ENCODE peak calls at places on chromosomes 7 and 10, in eight cellular contexts. B, U, W, J, E, K, D and I are unnamed samples.

GRCh38 chr7:128921866-128922440 is 11.4 kb upstream of the KCP start:
- DNase-seq in B (no peak), W (no peak), U (no peak), D (no peak), E (no peak), J (no peak), K (no peak), I (no peak)

GRCh38 chr7:105352018-105352612 is 36.6 kb downstream of the SRPK2 start:
- DNase-seq in K (no peak), B (peak; percentile 82), U (peak; percentile 68), E (no peak), J (no peak), W (no peak), D (peak; percentile 95), I (peak; percentile 39)

GRCh38 chr10:61708841-61709240 is 46.1 kb downstream of the CABCOCO1 start:
- DNase-seq in B (peak; percentile 29), K (no peak), W (no peak), U (no peak), J (no peak), D (no peak), E (no peak), I (no peak)

GRCh38 chr7:57198801-57199200 is 66.6 kb upstream of the ZNF479 start:
- DNase-seq in D (no peak), K (no peak), E (no peak), B (no peak), J (no peak), U (no peak), W (no peak), I (no peak)

GRCh38 chr7:139730746-139731612 is 46.8 kb downstream of the HIPK2 start:
- DNase-seq in D (peak; percentile 58), J (no peak), B (peak; percentile 72), E (peak; percentile 48), U (no peak), K (no peak), W (no peak), I (no peak)

GRCh38 chr7:100951172-100951571 is 1.8 kb downstream of the MUC3A start:
- DNase-seq in B (no peak), U (no peak), D (no peak), W (no peak), E (peak; percentile 76), K (peak; percentile 97), J (peak; percentile 91), I (no peak)

GRCh38 chr7:76217942-76218566 is 16.4 kb downstream of the SRRM3 start:
- DNase-seq in J (no peak), U (no peak), B (no peak), E (no peak), D (no peak), K (no peak), W (no peak), I (no peak)

GRCh38 chr7:70494225-70494877 is 637.6 kb upstream of the GALNT17 start:
- DNase-seq in U (no peak), D (no peak), W (no peak), K (no peak), J (no peak), E (no peak), B (no peak), I (no peak)

GRCh38 chr7:98307971-98308466 is 26.5 kb downstream of the BRI3 start:
- DNase-seq in J (no peak), E (no peak), W (no peak), K (no peak), U (no peak), B (no peak), D (no peak), I (no peak)

GRCh38 chr7:149825567-149826343 is 12.4 kb upstream of the ZNF862 start:
- DNase-seq in E (no peak), J (no peak), K (no peak), W (no peak), U (no peak), B (no peak), D (no peak), I (no peak)

GRCh38 chr10:100045592-100045991 is 35.8 kb upstream of the DNMBP start:
- DNase-seq in E (no peak), B (no peak), J (no peak), U (no peak), K (no peak), D (no peak), W (no peak), I (no peak)

GRCh38 chr7:9231683-9232082 is 798.3 kb downstream of the NXPH1 start:
- DNase-seq in B (no peak), U (no peak), J (no peak), W (no peak), E (peak; percentile 53), K (peak; percentile 35), D (no peak), I (peak; percentile 8)

GRCh38 chr10:101056365-101057151 is 5.2 kb upstream of the KAZALD1 start:
- DNase-seq in B (no peak), K (no peak), U (no peak), D (no peak), J (no peak), W (no peak), E (no peak), I (no peak)

GRCh38 chr10:126712681-126713080 is 42.2 kb upstream of the C10orf90 start:
- DNase-seq in W (no peak), K (no peak), U (no peak), J (no peak), B (no peak), D (no peak), E (no peak), I (no peak)

GRCh38 chr10:49610015-49610734 is at the start of gene SLC18A3:
- DNase-seq in K (peak; percentile 51), U (no peak), E (peak; percentile 71), W (no peak), D (no peak), J (no peak), B (no peak), I (no peak)

GRCh38 chr10:70899096-70899495 is 10.7 kb upstream of the PCBD1 start:
- DNase-seq in B (no peak), W (no peak), U (no peak), D (no peak), E (no peak), K (no peak), J (no peak), I (no peak)

GRCh38 chr10:118734477-118734876 is 20.3 kb downstream of the CACUL1 start:
- DNase-seq in K (no peak), J (no peak), U (no peak), D (no peak), B (no peak), W (no peak), E (no peak), I (no peak)

GRCh38 chr10:118741994-118742393 is 12.8 kb downstream of the CACUL1 start:
- DNase-seq in J (no peak), U (no peak), B (no peak), E (no peak), W (no peak), K (no peak), D (no peak), I (no peak)

GRCh38 chr10:118737594-118738302 is 17.0 kb downstream of the CACUL1 start:
- DNase-seq in B (no peak), E (no peak), U (no peak), D (no peak), K (no peak), J (no peak), W (no peak), I (no peak)

GRCh38 chr10:118735294-118735693 is 19.5 kb downstream of the CACUL1 start:
- DNase-seq in B (no peak), U (peak; percentile 46), D (no peak), K (peak; percentile 43), E (no peak), J (no peak), W (no peak), I (no peak)

GRCh38 chr10:118738422-118738821 is 16.3 kb downstream of the CACUL1 start:
- DNase-seq in B (no peak), D (no peak), K (no peak), E (no peak), W (no peak), J (no peak), U (no peak), I (no peak)
- H4K20me1 ChIP-seq in B (peaks cover 64% of the 10 kb centered on the region), D (peaks cover 3% of the 10 kb centered on the region), K (peaks cover 80% of the 10 kb centered on the region), E (peaks cover 84% of the 10 kb centered on the region), W (peaks cover 32% of the 10 kb centered on the region), J (peaks cover 16% of the 10 kb centered on the region), U (no peaks in the 10 kb centered on the region), I (peaks cover 80% of the 10 kb centered on the region)

DNA sequence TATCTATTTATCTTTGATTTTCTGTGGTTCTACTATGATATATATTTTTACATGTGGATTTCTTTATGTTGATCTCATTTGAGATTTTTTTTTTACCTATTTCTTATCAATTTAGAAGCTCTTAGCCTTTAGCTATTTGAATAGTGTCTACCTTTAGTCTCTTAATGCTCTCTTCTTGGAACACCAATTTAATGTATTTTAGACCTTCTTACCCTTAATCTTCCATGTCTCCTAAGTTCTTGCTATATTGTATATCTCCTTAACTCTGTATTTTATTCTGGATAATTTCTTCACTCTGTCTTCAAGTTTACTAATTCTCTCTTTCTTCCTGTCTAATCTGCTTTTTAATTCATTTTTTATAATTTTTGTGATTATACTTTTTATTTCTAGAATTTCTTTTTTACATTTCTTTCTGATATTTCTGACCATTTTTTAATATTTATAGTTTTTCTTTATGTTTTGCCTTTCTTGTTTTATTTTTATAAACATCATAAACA is 27.3 kb downstream of the CSTF2T start:
- DNase-seq in D (no peak), B (no peak), K (no peak), E (no peak), U (no peak), W (no peak), J (no peak), I (no peak)
- H2AFZ ChIP-seq in D (no peak overlapping the region), B (no peak overlapping the region), K (no peak overlapping the region), E (no peak overlapping the region), U (no peak overlapping the region), W (no peak overlapping the region), J (no peak overlapping the region), I (no peak overlapping the region)

DNA sequence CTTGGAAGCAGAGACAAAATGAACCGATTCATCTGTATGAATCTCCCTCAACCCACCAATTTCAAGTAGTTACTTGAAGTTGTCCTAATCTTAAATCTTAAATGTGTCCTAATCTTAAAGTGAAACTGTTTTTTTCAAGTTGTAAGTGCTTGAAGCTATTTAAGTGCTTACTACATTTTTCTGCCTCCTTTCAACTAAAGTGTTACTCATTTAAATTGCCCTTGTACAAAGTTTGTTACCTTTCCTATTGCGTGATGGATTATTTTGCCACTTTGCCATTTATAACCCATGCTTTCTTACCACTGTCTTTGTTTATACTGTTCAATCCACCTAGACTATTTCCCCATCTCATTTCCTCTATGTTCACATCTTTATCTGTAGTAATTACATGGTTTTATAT is 2.9 kb downstream of the BCAP29 start:
- DNase-seq in J (no peak), W (no peak), E (no peak), D (no peak), U (peak; percentile 18), K (no peak), B (no peak), I (no peak)
- H3K4me3 ChIP-seq in J (no peak overlapping the region), W (no peak overlapping the region), E (no peak overlapping the region), D (no peak overlapping the region), U (no peak overlapping the region), K (no peak overlapping the region), B (no peak overlapping the region), I (no peak overlapping the region)

GRCh38 chr7:114979803-114980507 is 58.1 kb downstream of the MDFIC start:
- DNase-seq in E (no peak), B (no peak), U (no peak), W (no peak), D (no peak), J (no peak), K (no peak), I (no peak)
- H4K20me1 ChIP-seq in E (no peaks in the 10 kb centered on the region), B (no peaks in the 10 kb centered on the region), U (no peaks in the 10 kb centered on the region), W (no peaks in the 10 kb centered on the region), D (no peaks in the 10 kb centered on the region), J (no peaks in the 10 kb centered on the region), K (no peaks in the 10 kb centered on the region), I (no peaks in the 10 kb centered on the region)

GRCh38 chr10:114748270-114748669 is 73.3 kb upstream of the FHIP2A start:
- DNase-seq in E (no peak), W (no peak), K (no peak), D (no peak), J (no peak), U (no peak), B (no peak), I (no peak)
- H2AFZ ChIP-seq in E (no peak overlapping the region), W (no peak overlapping the region), K (no peak overlapping the region), D (no peak overlapping the region), J (no peak overlapping the region), U (no peak overlapping the region), B (no peak overlapping the region), I (no peak overlapping the region)